ENCODE peak calls at places on chromosomes 2 and 18, in four cellular contexts. One of them, this sample, is unnamed.

GRCh38 chr2:71101656-71102055 is 28.4 kb downstream of the MCEE start:
- DNase-seq in sciatic nerve: no peak
- DNase-seq in mammary epithelial cell: peak; percentile 83
- DNase-seq in stimulated activated naive CD8-positive, alpha-beta T cell treated with anti-CD3 and anti-CD28 coated beads, Interleukin-15, amount 100 ng/mL, for 72 hours: no peak
- DNase-seq in this sample: peak; percentile 54

GRCh38 chr2:133849341-133849740 is 281.1 kb upstream of the NCKAP5 start:
- DNase-seq in sciatic nerve: no peak
- DNase-seq in mammary epithelial cell: peak; percentile 54
- DNase-seq in stimulated activated naive CD8-positive, alpha-beta T cell treated with anti-CD3 and anti-CD28 coated beads, Interleukin-15, amount 100 ng/mL, for 72 hours: no peak
- DNase-seq in this sample: peak; percentile 23

GRCh38 chr2:72334806-72335205 is 187.1 kb upstream of the CYP26B1 start:
- DNase-seq in sciatic nerve: no peak
- DNase-seq in mammary epithelial cell: no peak
- DNase-seq in stimulated activated naive CD8-positive, alpha-beta T cell treated with anti-CD3 and anti-CD28 coated beads, Interleukin-15, amount 100 ng/mL, for 72 hours: no peak
- DNase-seq in this sample: no peak

GRCh38 chr2:162244559-162245031 is 1.4 kb upstream of the FAP start:
- DNase-seq in sciatic nerve: no peak
- DNase-seq in mammary epithelial cell: peak; percentile 95
- DNase-seq in stimulated activated naive CD8-positive, alpha-beta T cell treated with anti-CD3 and anti-CD28 coated beads, Interleukin-15, amount 100 ng/mL, for 72 hours: no peak
- DNase-seq in this sample: peak; percentile 87

GRCh38 chr18:59744271-59744721 is 47.1 kb upstream of the CCBE1 start:
- DNase-seq in sciatic nerve: no peak
- DNase-seq in mammary epithelial cell: peak; percentile 83
- DNase-seq in stimulated activated naive CD8-positive, alpha-beta T cell treated with anti-CD3 and anti-CD28 coated beads, Interleukin-15, amount 100 ng/mL, for 72 hours: no peak
- DNase-seq in this sample: peak; percentile 46

GRCh38 chr2:84613082-84613481 is 96.8 kb downstream of the DNAH6 start:
- DNase-seq in sciatic nerve: no peak
- DNase-seq in mammary epithelial cell: peak; percentile 56
- DNase-seq in stimulated activated naive CD8-positive, alpha-beta T cell treated with anti-CD3 and anti-CD28 coated beads, Interleukin-15, amount 100 ng/mL, for 72 hours: no peak
- DNase-seq in this sample: no peak

GRCh38 chr2:197937804-197938203 is 133.4 kb downstream of the PLCL1 start:
- DNase-seq in sciatic nerve: no peak
- DNase-seq in mammary epithelial cell: no peak
- DNase-seq in stimulated activated naive CD8-positive, alpha-beta T cell treated with anti-CD3 and anti-CD28 coated beads, Interleukin-15, amount 100 ng/mL, for 72 hours: no peak
- DNase-seq in this sample: no peak

GRCh38 chr2:23658466-23658942 is 268.4 kb downstream of the ATAD2B start:
- DNase-seq in sciatic nerve: no peak
- DNase-seq in mammary epithelial cell: no peak
- DNase-seq in stimulated activated naive CD8-positive, alpha-beta T cell treated with anti-CD3 and anti-CD28 coated beads, Interleukin-15, amount 100 ng/mL, for 72 hours: peak; percentile 57
- DNase-seq in this sample: no peak

GRCh38 chr2:844725-845124 is 105.9 kb upstream of the SNTG2 start:
- DNase-seq in sciatic nerve: no peak
- DNase-seq in mammary epithelial cell: no peak
- DNase-seq in stimulated activated naive CD8-positive, alpha-beta T cell treated with anti-CD3 and anti-CD28 coated beads, Interleukin-15, amount 100 ng/mL, for 72 hours: no peak
- DNase-seq in this sample: no peak

GRCh38 chr2:238122287-238123217 is 15.9 kb upstream of the KLHL30 start:
- DNase-seq in sciatic nerve: no peak
- DNase-seq in mammary epithelial cell: no peak
- DNase-seq in stimulated activated naive CD8-positive, alpha-beta T cell treated with anti-CD3 and anti-CD28 coated beads, Interleukin-15, amount 100 ng/mL, for 72 hours: no peak
- DNase-seq in this sample: no peak

GRCh38 chr2:134275058-134275862 is 21.4 kb downstream of the MGAT5 start:
- DNase-seq in sciatic nerve: no peak
- DNase-seq in mammary epithelial cell: no peak
- DNase-seq in stimulated activated naive CD8-positive, alpha-beta T cell treated with anti-CD3 and anti-CD28 coated beads, Interleukin-15, amount 100 ng/mL, for 72 hours: no peak
- DNase-seq in this sample: no peak

GRCh38 chr18:6737833-6738232 is 8.3 kb downstream of the ARHGAP28 start:
- DNase-seq in sciatic nerve: no peak
- DNase-seq in mammary epithelial cell: no peak
- DNase-seq in stimulated activated naive CD8-positive, alpha-beta T cell treated with anti-CD3 and anti-CD28 coated beads, Interleukin-15, amount 100 ng/mL, for 72 hours: no peak
- DNase-seq in this sample: no peak

This sample was measured in RWPE1.